ENCODE peak calls at places on chromosomes 5 and 9, in eight cellular contexts. Z, R, L, W, J, V, P and H are unnamed samples.
A peak's percentile ranks its signal among the peaks of the same experiment; 100 is the strongest.

GRCh38 chr5:14142202-14142855 is 813 bp upstream of the TRIO start:
- DNase-seq in Z (no peak), R (no peak), L (no peak), W (no peak), J (no peak), V (no peak), P (no peak), H (no peak)

GRCh38 chr5:105503950-105504349 is 1941.4 kb upstream of the NUDT12 start:
- DNase-seq in Z (no peak), R (no peak), L (no peak), W (no peak), J (no peak), V (no peak), P (no peak), H (no peak)

GRCh38 chr9:98943682-98944129 is at the start of gene COL15A1:
- DNase-seq in Z (no peak), R (peak; percentile 86), L (peak; percentile 31), W (no peak), J (peak; percentile 49), V (no peak), P (no peak), H (no peak)

GRCh38 chr5:135996611-135997010 is 32.2 kb upstream of the TGFBI start:
- DNase-seq in Z (no peak), R (no peak), L (no peak), W (no peak), J (no peak), V (no peak), P (no peak), H (no peak)

GRCh38 chr5:172612771-172613170 is 28.3 kb upstream of the NEURL1B start:
- DNase-seq in Z (no peak), R (no peak), L (no peak), W (no peak), J (no peak), V (no peak), P (no peak), H (no peak)

GRCh38 chr9:77276799-77277198 is 99.5 kb downstream of the VPS13A start:
- DNase-seq in Z (no peak), R (no peak), L (no peak), W (no peak), J (no peak), V (no peak), P (no peak), H (no peak)

GRCh38 chr9:37998881-37999311 is 70.1 kb downstream of the SHB start:
- DNase-seq in Z (no peak), R (no peak), L (no peak), W (no peak), J (peak; percentile 40), V (no peak), P (peak; percentile 31), H (no peak)

GRCh38 chr9:131432597-131433301 is 38.9 kb downstream of the PRRC2B start:
- DNase-seq in Z (peak; percentile 57), R (no peak), L (no peak), W (no peak), J (no peak), V (no peak), P (no peak), H (no peak)

GRCh38 chr9:93620881-93621820 is 44.8 kb downstream of the PHF2 start:
- DNase-seq in Z (no peak), R (no peak), L (no peak), W (no peak), J (peak; percentile 50), V (no peak), P (no peak), H (no peak)

GRCh38 chr5:164358531-164359259 is 853.3 kb downstream of the MAT2B start:
- DNase-seq in Z (no peak), R (no peak), L (no peak), W (no peak), J (no peak), V (no peak), P (no peak), H (no peak)

GRCh38 chr5:172110921-172111873 is 76.8 kb downstream of the STK10 start:
- DNase-seq in Z (no peak), R (peak; percentile 28), L (no peak), W (peak; percentile 68), J (no peak), V (peak; percentile 74), P (no peak), H (peak; percentile 86)

GRCh38 chr5:81409845-81410369 is 16.0 kb upstream of the ACOT12 start:
- DNase-seq in Z (no peak), R (no peak), L (no peak), W (no peak), J (no peak), V (no peak), P (no peak), H (no peak)

GRCh38 chr5:177338251-177339106 is 13.0 kb downstream of the LMAN2 start:
- DNase-seq in Z (no peak), R (no peak), L (no peak), W (no peak), J (no peak), V (no peak), P (no peak), H (no peak)
- H3K36me3 ChIP-seq in Z (peaks cover 84% of the 10 kb centered on the region), R (no peaks in the 10 kb centered on the region), L (peaks cover 68% of the 10 kb centered on the region), W (peaks cover 71% of the 10 kb centered on the region), J (peaks cover 70% of the 10 kb centered on the region), V (peaks cover 45% of the 10 kb centered on the region), P (peaks cover 28% of the 10 kb centered on the region), H (peaks cover 49% of the 10 kb centered on the region)

DNA sequence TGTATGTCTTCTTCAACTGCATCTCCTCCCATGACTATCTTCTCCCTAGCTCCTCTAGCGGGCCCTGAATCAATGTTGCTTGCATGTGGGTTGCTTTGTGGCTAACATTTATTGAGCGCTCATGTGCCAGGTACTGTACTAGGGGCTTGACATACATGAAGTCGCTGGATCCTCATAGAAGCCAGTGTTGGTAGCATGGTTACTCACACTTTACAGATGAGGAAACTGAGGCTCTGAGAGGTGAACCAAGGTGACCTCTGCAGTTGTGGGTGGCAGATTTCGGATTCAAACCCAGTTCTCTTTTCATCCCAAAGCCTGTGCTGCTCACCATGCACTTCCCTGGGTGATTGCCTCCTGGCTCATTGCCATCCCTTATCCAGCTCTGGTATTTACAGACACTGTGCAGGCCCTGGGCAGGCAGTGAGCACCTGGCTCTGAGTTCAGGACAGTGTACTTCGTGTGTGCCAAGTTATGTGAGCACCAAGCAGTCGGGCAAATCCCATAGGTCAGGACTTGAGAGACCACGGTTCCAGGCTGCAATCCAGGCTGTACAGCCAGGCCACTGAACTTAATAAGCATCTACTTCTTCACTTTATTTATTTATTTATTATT is 1.3 kb downstream of the LRSAM1 start:
- DNase-seq in Z (peak; percentile 78), R (no peak), L (peak; percentile 87), W (no peak), J (peak; percentile 76), V (no peak), P (no peak), H (no peak)
- H3K36me3 ChIP-seq in Z (peaks cover 48% of the 10 kb centered on the region), R (peaks cover 9% of the 10 kb centered on the region), L (peaks cover 10% of the 10 kb centered on the region), W (peaks cover 17% of the 10 kb centered on the region), J (peaks cover 44% of the 10 kb centered on the region), V (peaks cover 15% of the 10 kb centered on the region), P (peaks cover 22% of the 10 kb centered on the region), H (peaks cover 23% of the 10 kb centered on the region)

GRCh38 chr9:107335331-107335730 is 52.3 kb downstream of the RAD23B start:
- DNase-seq in Z (no peak), R (no peak), L (no peak), W (no peak), J (no peak), V (no peak), P (no peak), H (no peak)
- H3K36me3 ChIP-seq in Z (peaks cover 35% of the 10 kb centered on the region), R (peaks cover 10% of the 10 kb centered on the region), L (peaks cover 15% of the 10 kb centered on the region), W (peaks cover 22% of the 10 kb centered on the region), J (peaks cover 46% of the 10 kb centered on the region), V (no peaks in the 10 kb centered on the region), P (peaks cover 25% of the 10 kb centered on the region), H (peaks cover 11% of the 10 kb centered on the region)

GRCh38 chr5:179978792-179979191 is 71.1 kb upstream of the TBC1D9B start:
- DNase-seq in Z (no peak), R (no peak), L (no peak), W (no peak), J (no peak), V (no peak), P (no peak), H (no peak)

GRCh38 chr5:179974281-179974945 is 66.7 kb upstream of the TBC1D9B start:
- DNase-seq in Z (no peak), R (no peak), L (no peak), W (no peak), J (no peak), V (no peak), P (no peak), H (no peak)

GRCh38 chr5:179973391-179973790 is 65.7 kb upstream of the TBC1D9B start:
- DNase-seq in Z (no peak), R (no peak), L (no peak), W (no peak), J (no peak), V (no peak), P (no peak), H (no peak)

GRCh38 chr5:179974946-179975712 is 67.4 kb upstream of the TBC1D9B start:
- DNase-seq in Z (no peak), R (peak; percentile 79), L (no peak), W (no peak), J (no peak), V (no peak), P (no peak), H (peak; percentile 27)

DNA sequence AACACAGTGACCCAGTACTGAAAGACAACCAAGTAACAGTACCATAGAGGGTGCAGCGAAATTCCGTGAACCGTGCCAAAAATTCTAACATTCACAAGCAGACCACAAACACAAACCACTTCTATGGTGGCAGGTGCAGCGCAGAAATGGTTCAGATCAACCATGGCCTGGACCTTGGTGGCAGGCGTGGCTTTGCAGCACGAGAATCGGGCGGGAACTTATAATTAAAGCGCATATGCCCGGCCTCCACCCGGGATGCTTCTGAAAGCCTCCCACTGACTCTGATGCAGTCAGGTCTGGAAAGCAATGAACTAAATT is 68.0 kb upstream of the TBC1D9B start:
- DNase-seq in Z (no peak), R (no peak), L (no peak), W (no peak), J (no peak), V (no peak), P (no peak), H (no peak)
- H3K36me3 ChIP-seq in Z (peaks cover 44% of the 10 kb centered on the region), R (peaks cover 9% of the 10 kb centered on the region), L (peaks cover 30% of the 10 kb centered on the region), W (no peaks in the 10 kb centered on the region), J (peaks cover 64% of the 10 kb centered on the region), V (no peaks in the 10 kb centered on the region), P (peaks cover 3% of the 10 kb centered on the region), H (no peaks in the 10 kb centered on the region)

DNA sequence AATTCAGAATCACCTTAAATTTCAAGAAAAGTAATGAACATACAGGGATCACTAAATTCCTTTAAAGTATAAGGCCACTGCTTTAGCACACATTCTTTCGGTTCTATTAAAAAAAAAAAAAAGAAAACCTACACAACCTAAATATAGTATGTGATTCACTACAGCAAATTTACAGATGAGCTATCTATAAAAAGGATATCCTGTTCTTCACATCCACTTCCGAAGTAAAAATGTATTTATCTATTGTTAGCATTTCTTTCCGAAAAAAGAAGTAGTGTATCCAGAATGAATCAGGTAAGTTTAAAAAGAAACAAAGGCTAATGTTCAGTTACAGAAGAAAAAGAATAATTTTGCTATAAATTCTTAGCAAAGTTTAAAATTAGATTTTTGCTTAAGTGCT is 70.2 kb downstream of the ECPAS start:
- DNase-seq in Z (no peak), R (no peak), L (no peak), W (no peak), J (no peak), V (no peak), P (no peak), H (no peak)
- H3K36me3 ChIP-seq in Z (peaks cover 97% of the 10 kb centered on the region), R (peaks cover 25% of the 10 kb centered on the region), L (peaks cover 85% of the 10 kb centered on the region), W (peaks cover 54% of the 10 kb centered on the region), J (peaks cover 98% of the 10 kb centered on the region), V (peaks cover 8% of the 10 kb centered on the region), P (peaks cover 19% of the 10 kb centered on the region), H (peaks cover 13% of the 10 kb centered on the region)